ENCODE peak calls at places on chromosomes 2 and 18, in four cellular contexts. J is H1, Q is neuronal stem cell, H is mesenchymal stem cell. T is an unnamed sample.

GRCh38 chr2:67802296-67802695 is 260.5 kb downstream of the C1D start:
- DNase-seq in J (no peak), Q (no peak), H (no peak), T (no peak)

GRCh38 chr2:230797515-230798495 is 66.9 kb upstream of the ITM2C start:
- DNase-seq in J (no peak), Q (no peak), H (peak), T (no peak)

GRCh38 chr2:210445116-210445707 is 31.3 kb downstream of the LANCL1 start:
- DNase-seq in J (no peak), Q (no peak), H (peak), T (no peak)

GRCh38 chr18:10526211-10526949 is 553 bp downstream of the NAPG start:
- DNase-seq in J (no peak), Q (peak), H (peak), T (peak)

GRCh38 chr18:35041752-35042379 is 653 bp downstream of the MAPRE2 start:
- DNase-seq in J (no peak), Q (no peak), H (no peak), T (no peak)

GRCh38 chr18:64333584-64333983 is 184.7 kb upstream of the LINC00305 start:
- DNase-seq in J (no peak), Q (no peak), H (no peak), T (no peak)

GRCh38 chr2:108257757-108258331 is 18.1 kb downstream of the SULT1C3 start:
- DNase-seq in J (no peak), Q (no peak), H (peak), T (no peak)

GRCh38 chr2:50635824-50636223 is 396.1 kb downstream of the NRXN1 start:
- DNase-seq in J (no peak), Q (no peak), H (no peak), T (no peak)

GRCh38 chr2:105858868-105859693 is 114.4 kb downstream of the NCK2 start:
- DNase-seq in J (no peak), Q (no peak), H (no peak), T (no peak)

GRCh38 chr2:218852911-218853667 is 6.5 kb upstream of the WNT6 start:
- DNase-seq in J (peak), Q (peak), H (peak), T (peak)

GRCh38 chr2:45957533-45958227 is 306.2 kb downstream of the PRKCE start:
- DNase-seq in J (no peak), Q (no peak), H (no peak), T (no peak)

GRCh38 chr18:43596106-43596712 is 318.9 kb upstream of the SYT4 start:
- DNase-seq in J (no peak), Q (peak), H (peak), T (no peak)

GRCh38 chr2:24492283-24493272 is 1.5 kb downstream of the NCOA1 start:
- DNase-seq in J (no peak), Q (peak), H (peak), T (no peak)

GRCh38 chr2:103161456-103162289 is 399.8 kb downstream of the TMEM182 start:
- DNase-seq in J (no peak), Q (peak), H (peak), T (no peak)

GRCh38 chr18:39455300-39455699 is 1889.7 kb upstream of the CELF4 start:
- DNase-seq in J (no peak), Q (no peak), H (peak), T (no peak)

GRCh38 chr2:88615822-88616221 is 11.4 kb downstream of the EIF2AK3 start:
- DNase-seq in J (no peak), Q (no peak), H (no peak), T (no peak)

GRCh38 chr2:140539506-140539905 is 1591.3 kb downstream of the LRP1B start:
- DNase-seq in J (no peak), Q (no peak), H (no peak), T (no peak)

GRCh38 chr2:105397025-105397722 is 1.7 kb downstream of the FHL2 start:
- DNase-seq in J (no peak), Q (no peak), H (no peak), T (no peak)

GRCh38 chr2:176056411-176056810 is 27.4 kb downstream of the EVX2 start:
- DNase-seq in J (no peak), Q (no peak), H (no peak), T (no peak)

GRCh38 chr18:26710460-26711096 is 154.9 kb downstream of the AQP4 start:
- DNase-seq in J (no peak), Q (no peak), H (no peak), T (no peak)

GRCh38 chr18:23722646-23723045 is 33.4 kb downstream of the LAMA3 start:
- DNase-seq in J (no peak), Q (no peak), H (peak), T (no peak)
- H2AK5ac ChIP-seq in J (no peak), Q (no peak), H (no peak), T (no peak)

DNA sequence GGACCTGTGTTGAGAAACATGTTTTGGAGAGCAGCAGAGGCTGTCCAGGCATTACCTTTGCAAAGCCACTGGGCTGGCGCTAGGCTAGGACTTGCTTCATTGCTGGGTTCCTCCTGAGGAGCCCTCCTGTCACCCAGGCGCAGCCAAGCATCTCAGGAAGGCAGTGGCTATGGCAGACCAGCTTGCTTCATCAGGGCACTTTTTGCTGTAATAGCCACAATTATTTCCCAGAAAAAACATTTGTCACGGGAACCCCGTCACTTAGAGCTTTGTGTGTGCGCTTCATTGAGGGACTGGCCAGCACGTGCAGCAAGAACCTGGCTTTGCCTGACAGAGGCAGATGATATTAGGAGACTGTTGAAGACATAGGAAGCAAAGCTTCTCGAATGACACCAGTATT is 36.4 kb downstream of the SLC20A1 start:
- DNase-seq in J (no peak), Q (no peak), H (no peak), T (no peak)
- H2BK12ac ChIP-seq in J (no peak), Q (no peak), H (no peak), T (no peak)

GRCh38 chr2:56741601-56742102 is 557.9 kb downstream of the CCDC85A start:
- DNase-seq in J (no peak), Q (no peak), H (peak), T (no peak)
- H2BK15ac ChIP-seq in J (no peak), Q (no peak), H (no peak), T (no peak)

GRCh38 chr2:238571626-238572372 is 145.1 kb downstream of the ASB1 start:
- DNase-seq in J (no peak), Q (no peak), H (no peak), T (no peak)

GRCh38 chr2:238576674-238577073 is 149.9 kb downstream of the ASB1 start:
- DNase-seq in J (no peak), Q (no peak), H (no peak), T (no peak)

GRCh38 chr2:238573065-238573778 is 146.5 kb downstream of the ASB1 start:
- DNase-seq in J (peak), Q (no peak), H (no peak), T (peak)

GRCh38 chr2:238574490-238575271 is 148.0 kb downstream of the ASB1 start:
- DNase-seq in J (no peak), Q (no peak), H (no peak), T (no peak)

DNA sequence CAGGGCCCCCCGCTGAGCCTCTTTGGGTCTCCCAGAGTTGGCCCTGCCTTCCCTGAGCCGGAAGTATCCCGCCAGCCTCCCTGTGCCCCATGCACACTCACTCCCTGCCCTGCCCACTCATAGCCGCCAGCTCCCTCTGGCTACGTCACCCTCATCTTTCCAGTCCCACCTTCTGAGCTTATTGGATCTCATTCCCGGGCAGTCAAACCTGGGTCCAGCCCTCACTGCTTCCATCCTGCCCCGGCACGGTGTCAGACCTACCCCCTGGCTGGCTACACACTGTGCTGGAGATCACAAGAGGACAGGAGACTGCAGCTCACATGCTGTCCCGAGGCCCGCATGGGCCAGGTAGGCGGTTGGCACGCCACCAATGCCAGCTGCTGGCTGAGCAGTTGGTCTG is 147.2 kb downstream of the ASB1 start:
- DNase-seq in J (no peak), Q (no peak), H (no peak), T (no peak)
- H2AK5ac ChIP-seq in J (no peak), Q (peak), H (no peak), T (no peak)

GRCh38 chr2:236857781-236858180 is 227.9 kb upstream of the COPS8 start:
- DNase-seq in J (no peak), Q (no peak), H (no peak), T (no peak)
- H2BK12ac ChIP-seq in J (peak), Q (no peak), H (no peak), T (no peak)

DNA sequence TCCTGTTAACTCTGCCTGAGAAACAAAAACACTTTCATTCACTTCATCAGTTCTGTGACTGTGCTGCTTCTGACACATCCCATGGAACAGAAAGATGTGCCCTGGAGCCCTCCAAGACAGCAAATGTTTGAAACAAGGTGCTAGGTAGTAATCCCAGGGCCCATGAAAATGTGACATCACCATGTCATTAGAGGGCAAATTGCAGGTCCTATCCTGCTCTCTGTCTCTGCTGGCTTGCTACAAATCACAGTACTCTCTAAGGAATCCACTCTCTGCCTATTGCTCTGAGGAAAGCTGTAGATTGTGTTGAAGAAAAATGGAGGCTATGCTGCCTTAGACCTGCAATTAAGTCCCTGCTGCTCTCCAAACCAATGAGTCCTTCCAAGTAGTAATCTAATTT is 209.6 kb upstream of the PARD3B start:
- DNase-seq in J (no peak), Q (no peak), H (no peak), T (no peak)
- H2BK15ac ChIP-seq in J (no peak), Q (no peak), H (no peak), T (no peak)

GRCh38 chr18:48934400-48934707 is 16.4 kb downstream of the SMAD7 start:
- DNase-seq in J (no peak), Q (no peak), H (no peak), T (no peak)

GRCh38 chr18:48933578-48934399 is 17.0 kb downstream of the SMAD7 start:
- DNase-seq in J (no peak), Q (no peak), H (no peak), T (no peak)

GRCh38 chr18:48934708-48935432 is 15.9 kb downstream of the SMAD7 start:
- DNase-seq in J (no peak), Q (no peak), H (peak), T (no peak)

GRCh38 chr18:48932822-48933510 is 17.8 kb downstream of the SMAD7 start:
- DNase-seq in J (no peak), Q (no peak), H (peak), T (no peak)

GRCh38 chr18:48935433-48935774 is 15.4 kb downstream of the SMAD7 start:
- DNase-seq in J (no peak), Q (no peak), H (no peak), T (peak)
- H2AK5ac ChIP-seq in J (peak), Q (peak), H (peak), T (no peak)

GRCh38 chr2:31785876-31786275 is 205.1 kb upstream of the SRD5A2 start:
- DNase-seq in J (no peak), Q (no peak), H (no peak), T (no peak)
- H2BK12ac ChIP-seq in J (no peak), Q (no peak), H (no peak), T (no peak)